ENCODE peak calls at places on chromosomes 3 and 15, in five cellular contexts. One of them, this sample, is unnamed. For H3K36me3, the result is how much of the 10 kb centered on the place peaks cover.

GRCh38 chr3:42853739-42854302 is 21.9 kb downstream of the CYP8B1 start:
- DNase-seq in RWPE2: no peak
- DNase-seq in upper lobe of right lung: no peak
- DNase-seq in A673: no peak
- DNase-seq in cardiac muscle cell: no peak
- DNase-seq in this sample: no peak

GRCh38 chr3:117962750-117963149 is 1071.9 kb downstream of the IGSF11 start:
- DNase-seq in A673: no peak
- DNase-seq in upper lobe of right lung: no peak
- DNase-seq in RWPE2: no peak
- DNase-seq in cardiac muscle cell: no peak
- DNase-seq in this sample: no peak

GRCh38 chr15:96328101-96328958 is 2.2 kb upstream of the NR2F2 start:
- DNase-seq in upper lobe of right lung: no peak
- DNase-seq in A673: peak
- DNase-seq in cardiac muscle cell: no peak
- DNase-seq in RWPE2: no peak
- DNase-seq in this sample: no peak

GRCh38 chr3:100400424-100400781 is 486 bp downstream of the TOMM70 start:
- DNase-seq in cardiac muscle cell: peak
- DNase-seq in A673: peak
- DNase-seq in upper lobe of right lung: no peak
- DNase-seq in RWPE2: no peak
- DNase-seq in this sample: no peak

GRCh38 chr3:45188714-45189659 is 37.1 kb downstream of the TMEM158 start:
- DNase-seq in upper lobe of right lung: no peak
- DNase-seq in cardiac muscle cell: no peak
- DNase-seq in RWPE2: no peak
- DNase-seq in A673: no peak
- DNase-seq in this sample: no peak

GRCh38 chr3:174202561-174202960 is 656.6 kb upstream of the NAALADL2 start:
- DNase-seq in A673: no peak
- DNase-seq in RWPE2: no peak
- DNase-seq in upper lobe of right lung: no peak
- DNase-seq in cardiac muscle cell: no peak
- DNase-seq in this sample: no peak

GRCh38 chr15:75307778-75308390 is 25.2 kb downstream of the GOLGA6D start:
- DNase-seq in upper lobe of right lung: peak
- DNase-seq in RWPE2: peak
- DNase-seq in A673: peak
- DNase-seq in cardiac muscle cell: peak
- DNase-seq in this sample: no peak

GRCh38 chr3:171829841-171830559 is 13.1 kb upstream of the TMEM212 start:
- DNase-seq in upper lobe of right lung: peak
- DNase-seq in A673: peak
- DNase-seq in RWPE2: no peak
- DNase-seq in cardiac muscle cell: peak
- DNase-seq in this sample: peak

GRCh38 chr3:39343076-39343717 is 13.7 kb downstream of the CCR8 start:
- DNase-seq in upper lobe of right lung: no peak
- DNase-seq in RWPE2: no peak
- DNase-seq in A673: no peak
- DNase-seq in cardiac muscle cell: no peak
- DNase-seq in this sample: no peak
- H3K27ac ChIP-seq in upper lobe of right lung: no peak
- H3K27ac ChIP-seq in RWPE2: peak
- H3K27ac ChIP-seq in A673: no peak
- H3K27ac ChIP-seq in cardiac muscle cell: no peak
- H3K27ac ChIP-seq in this sample: no peak

GRCh38 chr3:197505796-197506553 is 49.8 kb downstream of the BDH1 start:
- DNase-seq in A673: no peak
- DNase-seq in upper lobe of right lung: peak
- DNase-seq in RWPE2: no peak
- DNase-seq in cardiac muscle cell: no peak
- DNase-seq in this sample: no peak
- H3K36me3 ChIP-seq in A673: under half
- H3K36me3 ChIP-seq in upper lobe of right lung: under half
- H3K36me3 ChIP-seq in RWPE2: under half
- H3K36me3 ChIP-seq in cardiac muscle cell: under half
- H3K36me3 ChIP-seq in this sample: under half

DNA sequence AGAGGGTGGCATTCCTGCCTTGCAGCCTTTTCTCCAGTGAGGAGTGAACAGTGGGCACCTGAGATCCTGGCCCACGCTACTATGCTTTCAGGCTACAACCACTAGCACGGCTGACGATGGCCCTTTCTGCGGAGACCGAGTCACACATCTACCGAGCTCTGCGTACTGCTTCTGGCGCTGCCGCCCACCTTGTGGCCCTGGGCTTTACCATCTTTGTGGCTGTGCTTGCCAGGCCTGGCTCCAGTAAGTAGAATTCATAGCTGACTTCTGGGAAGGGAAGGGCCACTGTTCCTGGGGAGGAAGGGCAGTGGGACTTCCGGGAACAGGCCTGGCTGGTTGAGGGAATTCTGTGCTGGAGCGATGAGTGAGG is 641 bp downstream of the CYB561D2 start:
- DNase-seq in cardiac muscle cell: no peak
- DNase-seq in A673: no peak
- DNase-seq in RWPE2: no peak
- DNase-seq in upper lobe of right lung: no peak
- DNase-seq in this sample: no peak
- H3K27ac ChIP-seq in cardiac muscle cell: no peak
- H3K27ac ChIP-seq in A673: no peak
- H3K27ac ChIP-seq in RWPE2: peak
- H3K27ac ChIP-seq in upper lobe of right lung: peak
- H3K27ac ChIP-seq in this sample: peak

DNA sequence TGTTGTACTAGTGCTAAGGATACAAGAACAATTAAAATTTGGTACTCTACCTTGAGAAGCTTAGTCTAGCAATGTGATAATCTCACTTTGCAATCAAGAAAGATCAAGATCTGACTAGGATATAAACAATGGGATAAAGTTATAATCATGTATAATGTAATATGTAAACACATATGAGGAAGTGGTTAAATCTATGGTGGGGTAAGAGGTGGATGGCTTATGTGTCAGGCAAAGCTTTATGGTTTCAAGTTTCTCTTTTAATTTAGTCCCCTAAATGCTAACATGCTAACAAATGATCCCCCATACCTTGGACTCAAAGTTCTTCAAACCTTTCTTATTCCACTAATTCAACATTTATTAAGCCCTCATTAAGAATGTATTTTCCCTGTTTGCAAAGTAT is 2.5 kb downstream of the RSL24D1 start:
- DNase-seq in A673: no peak
- DNase-seq in cardiac muscle cell: no peak
- DNase-seq in upper lobe of right lung: no peak
- DNase-seq in RWPE2: no peak
- DNase-seq in this sample: no peak
- H3K36me3 ChIP-seq in A673: under half
- H3K36me3 ChIP-seq in cardiac muscle cell: under half
- H3K36me3 ChIP-seq in upper lobe of right lung: under half
- H3K36me3 ChIP-seq in RWPE2: half or more
- H3K36me3 ChIP-seq in this sample: under half

DNA sequence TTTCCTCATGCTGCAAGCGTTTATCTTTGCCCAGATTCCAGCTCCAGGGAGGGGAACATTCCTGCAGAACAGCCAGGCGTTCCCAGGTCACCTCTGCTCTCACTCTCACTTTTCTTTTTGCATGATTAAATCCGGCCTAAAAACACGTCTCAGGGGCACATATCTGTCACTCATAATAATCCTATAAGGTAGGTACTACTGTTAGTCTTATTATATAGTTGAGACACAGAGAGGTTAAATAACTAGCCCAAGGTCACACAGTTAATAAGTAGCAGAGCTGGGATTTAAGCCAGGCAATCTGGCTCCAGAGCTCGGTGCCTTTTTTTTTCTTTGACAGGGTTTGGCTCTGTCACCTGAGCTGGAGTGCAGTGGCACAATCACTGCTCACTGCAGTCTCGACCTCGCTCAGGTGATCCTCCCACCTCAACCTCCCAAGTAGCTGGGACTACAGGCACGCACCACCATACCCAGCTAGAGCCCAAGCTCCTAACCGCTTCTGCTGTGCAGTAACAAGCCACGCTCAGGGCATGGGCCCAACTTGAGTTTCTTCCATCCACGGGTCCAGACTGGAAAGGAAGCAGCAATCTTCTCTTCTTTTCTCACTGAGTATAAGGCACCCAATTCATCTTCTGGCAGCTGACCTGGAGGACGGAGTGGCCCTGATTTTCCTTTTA is 96.5 kb downstream of the LIPC start:
- DNase-seq in upper lobe of right lung: no peak
- DNase-seq in cardiac muscle cell: peak
- DNase-seq in RWPE2: peak
- DNase-seq in A673: no peak
- DNase-seq in this sample: no peak
- H3K27ac ChIP-seq in upper lobe of right lung: no peak
- H3K27ac ChIP-seq in cardiac muscle cell: no peak
- H3K27ac ChIP-seq in RWPE2: no peak
- H3K27ac ChIP-seq in A673: no peak
- H3K27ac ChIP-seq in this sample: peak

GRCh38 chr3:28188686-28189085 is 52.7 kb upstream of the CMC1 start:
- DNase-seq in RWPE2: no peak
- DNase-seq in A673: peak
- DNase-seq in upper lobe of right lung: no peak
- DNase-seq in cardiac muscle cell: no peak
- DNase-seq in this sample: no peak
- H3K36me3 ChIP-seq in RWPE2: under half
- H3K36me3 ChIP-seq in A673: under half
- H3K36me3 ChIP-seq in upper lobe of right lung: under half
- H3K36me3 ChIP-seq in cardiac muscle cell: under half
- H3K36me3 ChIP-seq in this sample: under half

This sample was measured in heart right ventricle.